ENCODE peak calls at places on chromosome 13, in five cellular contexts. V is caudate nucleus; L is EL; W is ureter; Y is activated CD8-positive, alpha-beta memory T cell treated with anti-CD3 and anti-CD28 coated beads, Interleukin-2, amount 50 U/mL, for 48 hours. S is an unnamed sample.

GRCh38 chr13:45167611-45168554 is 33.0 kb downstream of the KCTD4 start:
- DNase-seq in V (no peak), L (no peak), W (no peak), Y (no peak), S (peak)

GRCh38 chr13:28755546-28755870 is 36.7 kb upstream of the SLC46A3 start:
- DNase-seq in V (no peak), L (no peak), W (no peak), Y (no peak), S (no peak)

GRCh38 chr13:94251801-94252200 is 227.7 kb downstream of the DCT start:
- DNase-seq in V (no peak), L (no peak), W (no peak), Y (no peak), S (no peak)

GRCh38 chr13:98977568-98978270 is at the start of gene DOCK9:
- DNase-seq in V (peak), L (peak), W (peak), Y (no peak), S (peak)

GRCh38 chr13:51945149-51945548 is 66.1 kb downstream of the ATP7B start:
- DNase-seq in V (no peak), L (no peak), W (no peak), Y (no peak), S (no peak)

GRCh38 chr13:76646946-76647345 is 239.3 kb downstream of the KCTD12 start:
- DNase-seq in V (no peak), L (peak), W (no peak), Y (no peak), S (no peak)

GRCh38 chr13:29583073-29583785 is 12.3 kb downstream of the SLC7A1 start:
- DNase-seq in V (no peak), L (peak), W (no peak), Y (no peak), S (no peak)

GRCh38 chr13:65562305-65562704 is 1667.8 kb downstream of the PCDH9 start:
- DNase-seq in V (no peak), L (no peak), W (no peak), Y (no peak), S (no peak)

GRCh38 chr13:30616927-30617314 is 799 bp upstream of the USPL1 start:
- DNase-seq in V (peak), L (peak), W (peak), Y (no peak), S (peak)

GRCh38 chr13:40060318-40061007 is 405.0 kb downstream of the COG6 start:
- DNase-seq in V (peak), L (peak), W (no peak), Y (peak), S (peak)

GRCh38 chr13:43279696-43280095 is 256.3 kb downstream of the DNAJC15 start:
- DNase-seq in V (no peak), L (no peak), W (no peak), Y (no peak), S (no peak)

S was measured in prostate gland.